ENCODE peak calls at places on chromosomes 4 and X, in seven cellular contexts. Z, D, P, W, E, F and V are unnamed samples.

GRCh38 chr4:108166441-108167315 is 2.1 kb downstream of the LEF1 start:
- DNase-seq in W (no peak), P (no peak), Z (no peak), E (no peak), F (no peak), D (no peak), V (no peak)

GRCh38 chrX:96685205-96686099 is 810 bp downstream of the DIAPH2 start:
- DNase-seq in F (peak; percentile 55), P (no peak), Z (peak; percentile 40), W (peak; percentile 6), D (peak; percentile 31), E (peak; percentile 6), V (no peak)

GRCh38 chr4:71609159-71609558 is 174.7 kb downstream of the GC start:
- DNase-seq in P (no peak), W (no peak), F (no peak), D (no peak), Z (no peak), E (no peak), V (no peak)

GRCh38 chr4:8009710-8010534 is 70.3 kb upstream of the AFAP1 start:
- DNase-seq in Z (no peak), F (no peak), D (no peak), P (no peak), E (no peak), W (no peak), V (no peak)

GRCh38 chr4:144645102-144645469 is 870 bp upstream of the HHIP start:
- DNase-seq in E (no peak), P (no peak), Z (no peak), D (peak; percentile 14), W (no peak), F (no peak), V (no peak)

GRCh38 chr4:55530167-55530566 is 16.5 kb downstream of the CLOCK start:
- DNase-seq in F (no peak), P (no peak), W (no peak), E (no peak), D (no peak), Z (no peak), V (no peak)

GRCh38 chr4:150694438-150694837 is 112.5 kb downstream of the MAB21L2 start:
- DNase-seq in Z (no peak), D (no peak), E (no peak), W (no peak), P (no peak), F (no peak), V (no peak)

GRCh38 chr4:96170198-96170597 is 330.3 kb downstream of the PDHA2 start:
- DNase-seq in Z (no peak), F (no peak), P (no peak), E (no peak), D (no peak), W (no peak), V (no peak)

GRCh38 chrX:100098660-100099375 is 311.3 kb downstream of the PCDH19 start:
- DNase-seq in P (no peak), W (no peak), Z (no peak), D (no peak), F (no peak), E (peak; percentile 24), V (no peak)

GRCh38 chrX:45187731-45188130 is 12.9 kb downstream of the DIPK2B start:
- DNase-seq in E (no peak), Z (no peak), F (no peak), D (no peak), P (no peak), W (no peak), V (peak; percentile 5)

GRCh38 chrX:85992811-85993229 is 54.5 kb downstream of the CHM start:
- DNase-seq in Z (no peak), D (no peak), F (peak; percentile 38), E (peak; percentile 16), P (no peak), W (no peak), V (no peak)

GRCh38 chrX:118507766-118508165 is 12.2 kb downstream of the DOCK11 start:
- DNase-seq in D (no peak), Z (no peak), E (peak; percentile 29), P (no peak), F (no peak), W (no peak), V (no peak)

GRCh38 chr4:179867300-179867878 is 2375.8 kb upstream of the TENM3 start:
- DNase-seq in E (no peak), F (peak; percentile 57), W (no peak), P (peak; percentile 10), D (peak; percentile 29), Z (no peak), V (peak; percentile 3)